ENCODE peak calls at places on chromosomes 5 and 9, in six cellular contexts. One of them, this sample, is unnamed.

GRCh38 chr5:107483196-107483595 is 187.5 kb downstream of the EFNA5 start:
- DNase-seq in activated CD8-positive, alpha-beta memory T cell treated with anti-CD3 and anti-CD28 coated beads for 4 hours: no peak
- DNase-seq in Caki2: no peak
- DNase-seq in effector CD4-positive, alpha-beta T cell: no peak
- DNase-seq in NCI-H510A treated with DMSO at 0.1 percent for 48 hours: no peak
- DNase-seq in stimulated activated CD4-positive, alpha-beta T cell treated with anti-CD3 and anti-CD28 coated beads, Interleukin-2, amount 100 ng/mL, for 24 hours: no peak
- DNase-seq in this sample: no peak

GRCh38 chr9:99059074-99059894 is 45.6 kb upstream of the TGFBR1 start:
- DNase-seq in activated CD8-positive, alpha-beta memory T cell treated with anti-CD3 and anti-CD28 coated beads for 4 hours: no peak
- DNase-seq in Caki2: no peak
- DNase-seq in effector CD4-positive, alpha-beta T cell: no peak
- DNase-seq in NCI-H510A treated with DMSO at 0.1 percent for 48 hours: no peak
- DNase-seq in stimulated activated CD4-positive, alpha-beta T cell treated with anti-CD3 and anti-CD28 coated beads, Interleukin-2, amount 100 ng/mL, for 24 hours: no peak
- DNase-seq in this sample: no peak

GRCh38 chr5:133353741-133354140 is 258.6 kb downstream of the FSTL4 start:
- DNase-seq in activated CD8-positive, alpha-beta memory T cell treated with anti-CD3 and anti-CD28 coated beads for 4 hours: no peak
- DNase-seq in Caki2: no peak
- DNase-seq in effector CD4-positive, alpha-beta T cell: no peak
- DNase-seq in NCI-H510A treated with DMSO at 0.1 percent for 48 hours: no peak
- DNase-seq in stimulated activated CD4-positive, alpha-beta T cell treated with anti-CD3 and anti-CD28 coated beads, Interleukin-2, amount 100 ng/mL, for 24 hours: no peak
- DNase-seq in this sample: no peak

GRCh38 chr5:1660037-1660400 is 136.3 kb upstream of the LPCAT1 start:
- DNase-seq in activated CD8-positive, alpha-beta memory T cell treated with anti-CD3 and anti-CD28 coated beads for 4 hours: no peak
- DNase-seq in Caki2: no peak
- DNase-seq in effector CD4-positive, alpha-beta T cell: no peak
- DNase-seq in NCI-H510A treated with DMSO at 0.1 percent for 48 hours: no peak
- DNase-seq in stimulated activated CD4-positive, alpha-beta T cell treated with anti-CD3 and anti-CD28 coated beads, Interleukin-2, amount 100 ng/mL, for 24 hours: no peak
- DNase-seq in this sample: no peak

GRCh38 chr5:174625591-174626365 is 98.6 kb upstream of the MSX2 start:
- DNase-seq in activated CD8-positive, alpha-beta memory T cell treated with anti-CD3 and anti-CD28 coated beads for 4 hours: no peak
- DNase-seq in Caki2: no peak
- DNase-seq in effector CD4-positive, alpha-beta T cell: no peak
- DNase-seq in NCI-H510A treated with DMSO at 0.1 percent for 48 hours: no peak
- DNase-seq in stimulated activated CD4-positive, alpha-beta T cell treated with anti-CD3 and anti-CD28 coated beads, Interleukin-2, amount 100 ng/mL, for 24 hours: no peak
- DNase-seq in this sample: no peak

GRCh38 chr5:179275941-179276837 is 69.1 kb downstream of the ADAMTS2 start:
- DNase-seq in activated CD8-positive, alpha-beta memory T cell treated with anti-CD3 and anti-CD28 coated beads for 4 hours: no peak
- DNase-seq in Caki2: peak
- DNase-seq in effector CD4-positive, alpha-beta T cell: no peak
- DNase-seq in NCI-H510A treated with DMSO at 0.1 percent for 48 hours: no peak
- DNase-seq in stimulated activated CD4-positive, alpha-beta T cell treated with anti-CD3 and anti-CD28 coated beads, Interleukin-2, amount 100 ng/mL, for 24 hours: no peak
- DNase-seq in this sample: no peak

GRCh38 chr5:10540036-10540544 is 23.8 kb upstream of the ANKRD33B start:
- DNase-seq in activated CD8-positive, alpha-beta memory T cell treated with anti-CD3 and anti-CD28 coated beads for 4 hours: no peak
- DNase-seq in Caki2: no peak
- DNase-seq in effector CD4-positive, alpha-beta T cell: no peak
- DNase-seq in NCI-H510A treated with DMSO at 0.1 percent for 48 hours: no peak
- DNase-seq in stimulated activated CD4-positive, alpha-beta T cell treated with anti-CD3 and anti-CD28 coated beads, Interleukin-2, amount 100 ng/mL, for 24 hours: no peak
- DNase-seq in this sample: no peak

GRCh38 chr9:35051069-35051967 is 21.1 kb downstream of the VCP start:
- DNase-seq in activated CD8-positive, alpha-beta memory T cell treated with anti-CD3 and anti-CD28 coated beads for 4 hours: no peak
- DNase-seq in Caki2: peak
- DNase-seq in effector CD4-positive, alpha-beta T cell: peak
- DNase-seq in NCI-H510A treated with DMSO at 0.1 percent for 48 hours: peak
- DNase-seq in stimulated activated CD4-positive, alpha-beta T cell treated with anti-CD3 and anti-CD28 coated beads, Interleukin-2, amount 100 ng/mL, for 24 hours: peak
- DNase-seq in this sample: peak

GRCh38 chr5:83281658-83282057 is 189.9 kb upstream of the VCAN start:
- DNase-seq in activated CD8-positive, alpha-beta memory T cell treated with anti-CD3 and anti-CD28 coated beads for 4 hours: no peak
- DNase-seq in Caki2: peak
- DNase-seq in effector CD4-positive, alpha-beta T cell: no peak
- DNase-seq in NCI-H510A treated with DMSO at 0.1 percent for 48 hours: no peak
- DNase-seq in stimulated activated CD4-positive, alpha-beta T cell treated with anti-CD3 and anti-CD28 coated beads, Interleukin-2, amount 100 ng/mL, for 24 hours: no peak
- DNase-seq in this sample: no peak

GRCh38 chr5:73282383-73282782 is 109.4 kb downstream of the TMEM174 start:
- DNase-seq in activated CD8-positive, alpha-beta memory T cell treated with anti-CD3 and anti-CD28 coated beads for 4 hours: no peak
- DNase-seq in Caki2: no peak
- DNase-seq in effector CD4-positive, alpha-beta T cell: no peak
- DNase-seq in NCI-H510A treated with DMSO at 0.1 percent for 48 hours: peak
- DNase-seq in stimulated activated CD4-positive, alpha-beta T cell treated with anti-CD3 and anti-CD28 coated beads, Interleukin-2, amount 100 ng/mL, for 24 hours: no peak
- DNase-seq in this sample: no peak

GRCh38 chr5:159184858-159185381 is 24.4 kb downstream of the RNF145 start:
- DNase-seq in activated CD8-positive, alpha-beta memory T cell treated with anti-CD3 and anti-CD28 coated beads for 4 hours: no peak
- DNase-seq in Caki2: peak
- DNase-seq in effector CD4-positive, alpha-beta T cell: no peak
- DNase-seq in NCI-H510A treated with DMSO at 0.1 percent for 48 hours: no peak
- DNase-seq in stimulated activated CD4-positive, alpha-beta T cell treated with anti-CD3 and anti-CD28 coated beads, Interleukin-2, amount 100 ng/mL, for 24 hours: peak
- DNase-seq in this sample: peak

GRCh38 chr9:113746486-113746885 is 129.6 kb upstream of the ZNF618 start:
- DNase-seq in activated CD8-positive, alpha-beta memory T cell treated with anti-CD3 and anti-CD28 coated beads for 4 hours: no peak
- DNase-seq in Caki2: no peak
- DNase-seq in effector CD4-positive, alpha-beta T cell: no peak
- DNase-seq in NCI-H510A treated with DMSO at 0.1 percent for 48 hours: no peak
- DNase-seq in stimulated activated CD4-positive, alpha-beta T cell treated with anti-CD3 and anti-CD28 coated beads, Interleukin-2, amount 100 ng/mL, for 24 hours: no peak
- DNase-seq in this sample: no peak

GRCh38 chr9:91946196-91946595 is 3.8 kb downstream of the ROR2 start:
- DNase-seq in activated CD8-positive, alpha-beta memory T cell treated with anti-CD3 and anti-CD28 coated beads for 4 hours: no peak
- DNase-seq in Caki2: no peak
- DNase-seq in effector CD4-positive, alpha-beta T cell: no peak
- DNase-seq in NCI-H510A treated with DMSO at 0.1 percent for 48 hours: no peak
- DNase-seq in stimulated activated CD4-positive, alpha-beta T cell treated with anti-CD3 and anti-CD28 coated beads, Interleukin-2, amount 100 ng/mL, for 24 hours: no peak
- DNase-seq in this sample: no peak

GRCh38 chr9:69279730-69280127 is 45.3 kb upstream of the ENTREP1 start:
- DNase-seq in activated CD8-positive, alpha-beta memory T cell treated with anti-CD3 and anti-CD28 coated beads for 4 hours: no peak
- DNase-seq in Caki2: no peak
- DNase-seq in effector CD4-positive, alpha-beta T cell: no peak
- DNase-seq in NCI-H510A treated with DMSO at 0.1 percent for 48 hours: no peak
- DNase-seq in stimulated activated CD4-positive, alpha-beta T cell treated with anti-CD3 and anti-CD28 coated beads, Interleukin-2, amount 100 ng/mL, for 24 hours: no peak
- DNase-seq in this sample: no peak

GRCh38 chr5:170424629-170425028 is 35.5 kb upstream of the KCNMB1 start:
- DNase-seq in activated CD8-positive, alpha-beta memory T cell treated with anti-CD3 and anti-CD28 coated beads for 4 hours: no peak
- DNase-seq in Caki2: no peak
- DNase-seq in effector CD4-positive, alpha-beta T cell: no peak
- DNase-seq in NCI-H510A treated with DMSO at 0.1 percent for 48 hours: no peak
- DNase-seq in stimulated activated CD4-positive, alpha-beta T cell treated with anti-CD3 and anti-CD28 coated beads, Interleukin-2, amount 100 ng/mL, for 24 hours: no peak
- DNase-seq in this sample: no peak

GRCh38 chr5:148776780-148777179 is 49.6 kb upstream of the ADRB2 start:
- DNase-seq in activated CD8-positive, alpha-beta memory T cell treated with anti-CD3 and anti-CD28 coated beads for 4 hours: no peak
- DNase-seq in Caki2: peak
- DNase-seq in effector CD4-positive, alpha-beta T cell: no peak
- DNase-seq in NCI-H510A treated with DMSO at 0.1 percent for 48 hours: no peak
- DNase-seq in stimulated activated CD4-positive, alpha-beta T cell treated with anti-CD3 and anti-CD28 coated beads, Interleukin-2, amount 100 ng/mL, for 24 hours: no peak
- DNase-seq in this sample: no peak

GRCh38 chr9:98121096-98121495 is 2.1 kb upstream of the TRIM14 start:
- DNase-seq in activated CD8-positive, alpha-beta memory T cell treated with anti-CD3 and anti-CD28 coated beads for 4 hours: no peak
- DNase-seq in Caki2: peak
- DNase-seq in effector CD4-positive, alpha-beta T cell: no peak
- DNase-seq in NCI-H510A treated with DMSO at 0.1 percent for 48 hours: no peak
- DNase-seq in stimulated activated CD4-positive, alpha-beta T cell treated with anti-CD3 and anti-CD28 coated beads, Interleukin-2, amount 100 ng/mL, for 24 hours: no peak
- DNase-seq in this sample: no peak

This sample was measured in stimulated activated naive CD4-positive, alpha-beta T cell treated with Interleukin-2 at 50 U/mL for 16 hours.